ENCODE peak calls at places on chromosomes 16 and 17, in seven cellular contexts. One of them, this sample, is unnamed.
A peak's percentile ranks its signal among the peaks of the same experiment; 100 is the strongest.

GRCh38 chr16:30956601-30957455 is 726 bp upstream of the SETD1A start:
- DNase-seq in suprapubic skin: peak; percentile 93
- DNase-seq in prostate gland: peak; percentile 50
- DNase-seq in esophagus muscularis mucosa: no peak
- DNase-seq in ovary: peak; percentile 91
- DNase-seq in tibial nerve: peak; percentile 67
- DNase-seq in IMR-90: peak; percentile 81
- DNase-seq in this sample: peak; percentile 91

GRCh38 chr16:27169511-27170071 is 33.7 kb upstream of the KDM8 start:
- DNase-seq in suprapubic skin: no peak
- DNase-seq in prostate gland: no peak
- DNase-seq in esophagus muscularis mucosa: no peak
- DNase-seq in ovary: no peak
- DNase-seq in tibial nerve: no peak
- DNase-seq in IMR-90: peak; percentile 89
- DNase-seq in this sample: peak; percentile 76

GRCh38 chr17:44283374-44284023 is 15.6 kb upstream of the SLC4A1 start:
- DNase-seq in suprapubic skin: no peak
- DNase-seq in prostate gland: no peak
- DNase-seq in esophagus muscularis mucosa: no peak
- DNase-seq in ovary: no peak
- DNase-seq in tibial nerve: no peak
- DNase-seq in IMR-90: no peak
- DNase-seq in this sample: no peak

GRCh38 chr17:61560071-61560470 is 30.9 kb downstream of the NACA2 start:
- DNase-seq in suprapubic skin: no peak
- DNase-seq in prostate gland: no peak
- DNase-seq in esophagus muscularis mucosa: no peak
- DNase-seq in ovary: no peak
- DNase-seq in tibial nerve: no peak
- DNase-seq in IMR-90: no peak
- DNase-seq in this sample: no peak

GRCh38 chr17:35006345-35006744 is 26.0 kb downstream of the LIG3 start:
- DNase-seq in suprapubic skin: no peak
- DNase-seq in prostate gland: no peak
- DNase-seq in esophagus muscularis mucosa: no peak
- DNase-seq in ovary: no peak
- DNase-seq in tibial nerve: no peak
- DNase-seq in IMR-90: no peak
- DNase-seq in this sample: no peak

GRCh38 chr17:1764274-1764673 is 2.4 kb downstream of the SERPINF1 start:
- DNase-seq in suprapubic skin: peak; percentile 90
- DNase-seq in prostate gland: peak; percentile 79
- DNase-seq in esophagus muscularis mucosa: peak; percentile 96
- DNase-seq in ovary: peak; percentile 76
- DNase-seq in tibial nerve: peak; percentile 82
- DNase-seq in IMR-90: peak; percentile 87
- DNase-seq in this sample: peak; percentile 74

GRCh38 chr16:27640277-27640600 is 90.3 kb downstream of the KATNIP start:
- DNase-seq in suprapubic skin: no peak
- DNase-seq in prostate gland: no peak
- DNase-seq in esophagus muscularis mucosa: no peak
- DNase-seq in ovary: no peak
- DNase-seq in tibial nerve: no peak
- DNase-seq in IMR-90: no peak
- DNase-seq in this sample: no peak

GRCh38 chr17:62859146-62859545 is 51.0 kb upstream of the MARCHF10 start:
- DNase-seq in suprapubic skin: no peak
- DNase-seq in prostate gland: no peak
- DNase-seq in esophagus muscularis mucosa: no peak
- DNase-seq in ovary: no peak
- DNase-seq in tibial nerve: no peak
- DNase-seq in IMR-90: peak; percentile 21
- DNase-seq in this sample: no peak

GRCh38 chr16:70749006-70749678 is 51.8 kb downstream of the VAC14 start:
- DNase-seq in suprapubic skin: no peak
- DNase-seq in prostate gland: peak; percentile 60
- DNase-seq in esophagus muscularis mucosa: no peak
- DNase-seq in ovary: no peak
- DNase-seq in tibial nerve: no peak
- DNase-seq in IMR-90: no peak
- DNase-seq in this sample: no peak

GRCh38 chr16:70769131-70769530 is 31.8 kb downstream of the VAC14 start:
- DNase-seq in suprapubic skin: no peak
- DNase-seq in prostate gland: no peak
- DNase-seq in esophagus muscularis mucosa: no peak
- DNase-seq in ovary: no peak
- DNase-seq in tibial nerve: no peak
- DNase-seq in IMR-90: no peak
- DNase-seq in this sample: no peak

GRCh38 chr17:16150251-16150859 is 65.0 kb downstream of the NCOR1 start:
- DNase-seq in suprapubic skin: no peak
- DNase-seq in prostate gland: no peak
- DNase-seq in esophagus muscularis mucosa: no peak
- DNase-seq in ovary: no peak
- DNase-seq in tibial nerve: no peak
- DNase-seq in IMR-90: peak; percentile 80
- DNase-seq in this sample: no peak

GRCh38 chr17:13833921-13834320 is 232.2 kb upstream of the HS3ST3A1 start:
- DNase-seq in suprapubic skin: no peak
- DNase-seq in prostate gland: no peak
- DNase-seq in esophagus muscularis mucosa: no peak
- DNase-seq in ovary: no peak
- DNase-seq in tibial nerve: no peak
- DNase-seq in IMR-90: peak; percentile 4
- DNase-seq in this sample: no peak

GRCh38 chr16:56115817-56116576 is 75.3 kb upstream of the GNAO1 start:
- DNase-seq in suprapubic skin: no peak
- DNase-seq in prostate gland: no peak
- DNase-seq in esophagus muscularis mucosa: no peak
- DNase-seq in ovary: no peak
- DNase-seq in tibial nerve: no peak
- DNase-seq in IMR-90: no peak
- DNase-seq in this sample: no peak

GRCh38 chr17:70314096-70314495 is 144.8 kb downstream of the KCNJ2 start:
- DNase-seq in suprapubic skin: no peak
- DNase-seq in prostate gland: no peak
- DNase-seq in esophagus muscularis mucosa: no peak
- DNase-seq in ovary: no peak
- DNase-seq in tibial nerve: no peak
- DNase-seq in IMR-90: peak; percentile 78
- DNase-seq in this sample: no peak

GRCh38 chr16:78075800-78076199 is 23.7 kb upstream of the WWOX start:
- DNase-seq in suprapubic skin: no peak
- DNase-seq in prostate gland: no peak
- DNase-seq in esophagus muscularis mucosa: no peak
- DNase-seq in ovary: no peak
- DNase-seq in tibial nerve: no peak
- DNase-seq in IMR-90: no peak
- DNase-seq in this sample: no peak

GRCh38 chr17:76204277-76204676 is 36.0 kb downstream of the RNF157 start:
- DNase-seq in suprapubic skin: no peak
- DNase-seq in prostate gland: no peak
- DNase-seq in esophagus muscularis mucosa: no peak
- DNase-seq in ovary: no peak
- DNase-seq in tibial nerve: no peak
- DNase-seq in IMR-90: peak; percentile 86
- DNase-seq in this sample: no peak

DNA sequence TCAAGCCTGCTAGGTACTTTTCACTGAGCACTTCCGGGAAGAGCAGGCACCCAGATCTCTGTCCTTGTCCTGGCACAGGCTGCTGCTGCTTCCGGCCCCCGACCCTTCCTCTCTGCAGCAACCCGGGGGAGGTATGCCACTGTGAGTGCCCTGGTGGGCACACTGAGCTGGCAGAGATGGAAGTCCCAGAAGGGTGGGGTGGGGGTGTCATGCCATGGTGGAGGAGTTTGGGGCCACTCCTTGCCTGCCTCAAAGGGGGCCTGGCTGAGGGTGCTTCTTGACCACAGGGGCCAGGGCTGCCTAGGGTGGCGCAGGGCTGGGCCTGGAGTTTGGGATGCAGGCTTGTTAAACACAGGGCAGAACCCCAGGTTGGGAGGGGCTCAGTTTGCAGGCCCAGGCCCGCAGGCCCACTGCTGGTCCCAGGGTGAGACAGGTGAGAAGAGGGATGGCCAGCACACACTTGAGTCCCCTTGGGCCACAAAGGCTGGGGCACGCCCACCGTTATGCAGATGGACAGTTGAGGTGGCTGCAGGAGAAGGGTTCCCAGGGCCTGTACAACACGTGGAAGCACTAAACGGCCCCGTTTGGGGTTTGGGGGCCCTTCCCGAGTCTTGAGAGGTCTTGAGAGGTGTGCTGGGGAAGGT is 8.7 kb downstream of the TMEM235 start:
- DNase-seq in suprapubic skin: no peak
- DNase-seq in prostate gland: no peak
- DNase-seq in esophagus muscularis mucosa: no peak
- DNase-seq in ovary: no peak
- DNase-seq in tibial nerve: no peak
- DNase-seq in IMR-90: no peak
- DNase-seq in this sample: no peak
- H3K27ac ChIP-seq in suprapubic skin: no peak overlapping the region
- H3K27ac ChIP-seq in prostate gland: no peak overlapping the region
- H3K27ac ChIP-seq in esophagus muscularis mucosa: no peak overlapping the region
- H3K27ac ChIP-seq in ovary: no peak overlapping the region
- H3K27ac ChIP-seq in tibial nerve: no peak overlapping the region
- H3K27ac ChIP-seq in IMR-90: no peak overlapping the region
- H3K27ac ChIP-seq in this sample: no peak overlapping the region

DNA sequence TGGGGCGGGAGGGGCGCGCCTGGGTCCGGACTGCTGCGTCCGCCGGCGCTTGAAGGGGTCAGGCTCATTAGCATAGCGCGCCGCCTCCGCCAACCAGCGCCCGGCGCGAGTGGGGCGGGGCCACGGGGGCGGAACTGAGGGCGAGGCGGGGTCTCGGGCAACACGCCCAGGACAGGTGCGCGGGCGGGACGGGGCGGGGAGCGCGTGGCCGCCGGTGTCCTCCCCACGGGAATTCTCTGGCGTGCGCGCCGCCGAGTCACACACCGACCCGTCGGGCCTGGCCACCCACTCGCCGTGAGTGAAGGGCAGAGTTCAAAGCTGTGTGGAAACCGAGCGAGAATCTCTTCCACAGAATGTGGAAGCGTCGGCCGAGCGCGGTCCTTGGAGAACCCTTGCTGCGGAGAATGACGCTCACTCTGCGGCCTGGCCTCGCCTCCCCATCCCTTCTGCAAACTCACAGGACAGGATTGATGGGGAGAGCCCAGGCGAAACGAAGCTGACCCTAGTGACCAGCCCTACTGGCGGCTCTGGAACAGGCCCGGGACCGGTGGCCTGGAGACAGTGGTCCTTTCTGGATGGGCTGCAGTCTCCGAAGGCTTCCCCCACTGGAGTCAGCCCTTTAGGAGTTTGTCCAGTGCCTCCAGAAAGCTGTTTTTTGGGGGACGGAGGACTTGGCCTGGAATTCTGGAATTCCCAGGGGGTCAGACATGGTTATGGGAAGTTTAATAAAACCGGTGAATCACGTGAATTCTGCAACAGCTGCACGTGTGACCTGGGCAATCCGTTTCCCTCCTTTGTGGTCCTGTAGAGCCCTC is at the start of gene SNAI3:
- DNase-seq in suprapubic skin: no peak
- DNase-seq in prostate gland: peak; percentile 78
- DNase-seq in esophagus muscularis mucosa: no peak
- DNase-seq in ovary: peak; percentile 78
- DNase-seq in tibial nerve: peak; percentile 62
- DNase-seq in IMR-90: peak; percentile 24
- DNase-seq in this sample: peak; percentile 95
- TF ChIP-seq POLR2A in suprapubic skin: no peak
- TF ChIP-seq POLR2A in prostate gland: no peak
- TF ChIP-seq POLR2A in esophagus muscularis mucosa: no peak
- TF ChIP-seq POLR2A in ovary: no peak
- TF ChIP-seq POLR2A in tibial nerve: no peak
- TF ChIP-seq POLR2A in IMR-90: no peak
- TF ChIP-seq POLR2A in this sample: no peak

GRCh38 chr17:78803161-78803845 is 21.2 kb upstream of the CYTH1 start:
- DNase-seq in suprapubic skin: no peak
- DNase-seq in prostate gland: no peak
- DNase-seq in esophagus muscularis mucosa: no peak
- DNase-seq in ovary: no peak
- DNase-seq in tibial nerve: no peak
- DNase-seq in IMR-90: no peak
- DNase-seq in this sample: peak; percentile 33

GRCh38 chr17:78802459-78802858 is 20.4 kb upstream of the CYTH1 start:
- DNase-seq in suprapubic skin: no peak
- DNase-seq in prostate gland: no peak
- DNase-seq in esophagus muscularis mucosa: no peak
- DNase-seq in ovary: no peak
- DNase-seq in tibial nerve: no peak
- DNase-seq in IMR-90: no peak
- DNase-seq in this sample: no peak

GRCh38 chr17:78806451-78806850 is 24.4 kb upstream of the CYTH1 start:
- DNase-seq in suprapubic skin: no peak
- DNase-seq in prostate gland: no peak
- DNase-seq in esophagus muscularis mucosa: no peak
- DNase-seq in ovary: no peak
- DNase-seq in tibial nerve: peak; percentile 52
- DNase-seq in IMR-90: no peak
- DNase-seq in this sample: no peak

GRCh38 chr17:78804777-78805176 is 22.7 kb upstream of the CYTH1 start:
- DNase-seq in suprapubic skin: no peak
- DNase-seq in prostate gland: no peak
- DNase-seq in esophagus muscularis mucosa: no peak
- DNase-seq in ovary: no peak
- DNase-seq in tibial nerve: no peak
- DNase-seq in IMR-90: no peak
- DNase-seq in this sample: no peak

GRCh38 chr17:78805301-78805700 is 23.2 kb upstream of the CYTH1 start:
- DNase-seq in suprapubic skin: no peak
- DNase-seq in prostate gland: no peak
- DNase-seq in esophagus muscularis mucosa: no peak
- DNase-seq in ovary: no peak
- DNase-seq in tibial nerve: no peak
- DNase-seq in IMR-90: no peak
- DNase-seq in this sample: peak; percentile 79
- H3K27ac ChIP-seq in suprapubic skin: peak overlapping the region; percentile 45
- H3K27ac ChIP-seq in prostate gland: no peak overlapping the region
- H3K27ac ChIP-seq in esophagus muscularis mucosa: peak overlapping the region; percentile 54
- H3K27ac ChIP-seq in ovary: no peak overlapping the region
- H3K27ac ChIP-seq in tibial nerve: peak overlapping the region; percentile 73
- H3K27ac ChIP-seq in IMR-90: no peak overlapping the region
- H3K27ac ChIP-seq in this sample: peak overlapping the region; percentile 54

DNA sequence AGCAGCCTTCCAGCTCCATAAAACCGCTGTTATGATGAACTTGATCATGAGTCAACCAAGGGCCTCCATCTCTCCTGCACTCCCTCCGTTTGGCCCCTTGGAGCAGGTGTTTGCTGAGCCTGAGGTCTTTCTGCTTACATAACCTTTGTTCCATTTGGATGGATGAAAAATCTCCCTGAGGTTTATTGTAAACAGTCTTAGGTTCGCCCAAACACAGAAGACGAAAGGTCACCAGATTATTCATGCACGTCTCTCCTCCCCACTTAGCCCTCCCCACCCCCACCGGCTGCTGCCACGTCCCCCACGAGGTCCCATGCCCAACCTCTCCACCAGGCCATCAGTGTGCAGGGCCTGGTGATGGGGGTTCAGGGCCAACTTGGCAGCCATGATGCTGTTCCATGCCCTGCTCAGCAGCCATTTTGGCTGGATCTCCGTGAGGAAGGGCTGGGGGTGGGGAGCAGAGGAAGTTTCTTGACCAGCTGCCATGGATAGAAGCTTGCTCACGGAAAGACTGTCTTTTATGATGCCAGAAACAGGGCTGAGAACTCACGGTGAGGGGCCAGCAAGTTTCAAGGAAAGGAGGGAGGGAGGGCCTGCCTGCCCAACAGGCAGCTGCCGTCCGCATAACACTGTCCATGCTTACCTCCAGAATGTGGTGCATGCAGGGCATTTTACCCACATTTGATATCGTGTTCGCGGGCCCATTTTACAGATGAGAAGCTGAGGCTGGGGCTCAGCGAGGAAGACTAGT is 47.8 kb upstream of the FOXF1 start:
- DNase-seq in suprapubic skin: no peak
- DNase-seq in prostate gland: no peak
- DNase-seq in esophagus muscularis mucosa: no peak
- DNase-seq in ovary: no peak
- DNase-seq in tibial nerve: no peak
- DNase-seq in IMR-90: peak; percentile 100
- DNase-seq in this sample: peak; percentile 52
- TF ChIP-seq POLR2A in suprapubic skin: no peak
- TF ChIP-seq POLR2A in prostate gland: no peak
- TF ChIP-seq POLR2A in esophagus muscularis mucosa: no peak
- TF ChIP-seq POLR2A in ovary: no peak
- TF ChIP-seq POLR2A in tibial nerve: no peak
- TF ChIP-seq POLR2A in IMR-90: peak; percentile 9
- TF ChIP-seq POLR2A in this sample: no peak

This sample was measured in Peyer's patch.